ENCODE peak calls at places on chromosomes 5 and 9, in six cellular contexts. I, K, Q, Y, O and Z are unnamed samples. For H3K9me3 and H3K27me3, the result is how much of the 10 kb centered on the place peaks cover.

GRCh38 chr5:94276751-94277150 is 341.7 kb downstream of the KIAA0825 start:
- DNase-seq in I (no peak), K (no peak), Q (no peak), Y (no peak), O (no peak), Z (no peak)

GRCh38 chr9:87701931-87702421 is 23.9 kb upstream of the CTSL start:
- DNase-seq in I (no peak), K (peak), Q (no peak), Y (no peak), O (no peak), Z (no peak)

GRCh38 chr9:108022246-108022935 is 532.8 kb upstream of the KLF4 start:
- DNase-seq in I (no peak), K (no peak), Q (no peak), Y (no peak), O (no peak), Z (no peak)

GRCh38 chr9:127722055-127722454 is 6.2 kb downstream of the TTC16 start:
- DNase-seq in I (no peak), K (no peak), Q (no peak), Y (no peak), O (no peak), Z (no peak)

GRCh38 chr5:15376088-15376487 is 123.9 kb upstream of the FBXL7 start:
- DNase-seq in I (no peak), K (no peak), Q (no peak), Y (no peak), O (no peak), Z (no peak)

GRCh38 chr9:91117474-91117891 is 244.2 kb downstream of the AUH start:
- DNase-seq in I (no peak), K (no peak), Q (no peak), Y (no peak), O (no peak), Z (no peak)

GRCh38 chr5:127814225-127814973 is 111.2 kb downstream of the CCDC192 start:
- DNase-seq in I (no peak), K (no peak), Q (no peak), Y (no peak), O (no peak), Z (no peak)

GRCh38 chr9:69379250-69379982 is 54.4 kb downstream of the ENTREP1 start:
- DNase-seq in I (no peak), K (no peak), Q (no peak), Y (no peak), O (no peak), Z (peak)

GRCh38 chr9:108934323-108934885 is at the start of gene ABITRAM:
- DNase-seq in I (peak), K (peak), Q (no peak), Y (peak), O (peak), Z (peak)

GRCh38 chr9:97272072-97272471 is 35.4 kb upstream of the CCDC180 start:
- DNase-seq in I (no peak), K (no peak), Q (no peak), Y (no peak), O (no peak), Z (no peak)

DNA sequence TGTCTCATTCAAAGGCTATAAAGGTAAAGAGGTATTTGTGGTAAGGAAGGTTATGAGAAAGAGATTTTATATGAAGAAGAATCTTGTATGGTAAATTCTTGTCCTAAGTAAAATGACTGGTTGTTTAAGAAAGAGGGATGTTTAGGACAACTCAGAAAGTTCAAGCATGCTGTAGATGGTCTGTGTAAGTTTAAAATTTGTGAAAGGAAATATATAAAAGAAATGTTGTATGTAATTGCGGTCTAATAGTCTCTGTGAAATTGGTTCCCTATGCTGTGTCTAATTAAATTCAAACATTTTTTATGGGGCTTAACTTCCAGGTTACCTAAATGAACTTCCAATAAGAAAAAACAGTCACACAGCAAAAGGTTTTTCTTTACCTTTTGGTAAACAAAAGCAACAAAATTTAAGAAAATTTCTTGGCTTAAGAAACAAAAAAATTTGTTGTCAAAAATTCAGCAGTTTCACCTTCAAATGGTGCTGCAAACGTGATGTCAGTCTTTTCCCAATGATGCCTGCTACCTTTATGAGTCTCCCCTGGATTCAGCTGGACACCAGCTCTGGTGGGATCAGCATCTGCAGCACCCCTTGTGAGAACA is 83.0 kb upstream of the FCN1 start:
- DNase-seq in I (no peak), K (peak), Q (no peak), Y (no peak), O (no peak), Z (no peak)
- H3K9me3 ChIP-seq in I (under half), K (under half), Q (under half), Y (under half), O (under half), Z (under half)

GRCh38 chr5:2306711-2307110 is 424.0 kb upstream of the IRX4 start:
- DNase-seq in I (no peak), K (no peak), Q (no peak), Y (no peak), O (no peak), Z (no peak)
- H3K27me3 ChIP-seq in I (under half), K (under half), Q (under half), Y (under half), O (under half), Z (under half)

GRCh38 chr9:11199335-11199734 is 586.5 kb upstream of the PTPRD start:
- DNase-seq in I (no peak), K (peak), Q (no peak), Y (no peak), O (no peak), Z (no peak)

GRCh38 chr9:11206925-11207324 is 594.1 kb upstream of the PTPRD start:
- DNase-seq in I (no peak), K (no peak), Q (no peak), Y (no peak), O (no peak), Z (no peak)

DNA sequence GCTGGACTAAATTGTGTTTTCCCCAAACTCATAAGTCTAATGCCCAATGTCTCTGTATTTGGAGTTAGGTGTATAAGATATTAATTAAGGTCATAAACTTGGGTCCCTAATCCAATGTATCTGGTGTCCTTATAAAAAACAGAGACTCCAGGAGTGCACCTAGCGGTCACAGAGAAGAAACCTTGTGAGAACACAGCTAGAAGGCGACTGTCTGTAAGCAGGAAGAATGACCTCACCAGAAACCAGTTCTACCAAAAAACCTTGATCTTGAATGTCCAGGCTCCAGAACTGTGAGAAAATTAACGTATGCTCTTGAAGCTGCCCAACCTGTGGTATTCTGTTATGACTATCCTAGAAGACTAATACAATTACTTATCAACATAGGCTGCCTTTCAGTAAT is 591.7 kb upstream of the PTPRD start:
- DNase-seq in I (no peak), K (no peak), Q (no peak), Y (no peak), O (no peak), Z (no peak)
- H3K9me3 ChIP-seq in I (under half), K (under half), Q (under half), Y (under half), O (under half), Z (under half)

GRCh38 chr5:173283318-173284288 is 44.6 kb downstream of the STC2 start:
- DNase-seq in I (peak), K (peak), Q (peak), Y (peak), O (peak), Z (peak)
- H3K27me3 ChIP-seq in I (under half), K (half or more), Q (under half), Y (under half), O (half or more), Z (under half)